ENCODE peak calls at places on chromosomes 13 and 19, in four cellular contexts. K, E, G and Y are unnamed samples.

GRCh38 chr19:35306473-35307246 is 14.7 kb downstream of the MAG start:
- DNase-seq in E (no peak), K (no peak), G (no peak), Y (peak)

GRCh38 chr19:47230122-47230920 is 678 bp downstream of the BBC3 start:
- DNase-seq in K (no peak), E (peak), G (peak), Y (no peak)

GRCh38 chr19:38162094-38162493 is 61.9 kb downstream of the DPF1 start:
- DNase-seq in G (no peak), E (no peak), K (no peak), Y (no peak)

GRCh38 chr19:14686411-14686810 is 3.4 kb upstream of the ZNF333 start:
- DNase-seq in E (peak), K (no peak), G (no peak), Y (peak)

GRCh38 chr19:18775586-18776287 is 15.4 kb downstream of the COMP start:
- DNase-seq in E (peak), K (no peak), G (peak), Y (no peak)

GRCh38 chr19:1832046-1832663 is 16.1 kb downstream of the REXO1 start:
- DNase-seq in G (no peak), K (no peak), E (no peak), Y (no peak)

GRCh38 chr19:11168568-11168967 is 13.0 kb upstream of the SPC24 start:
- DNase-seq in K (no peak), G (peak), E (peak), Y (no peak)

GRCh38 chr13:52027832-52028231 is 3.3 kb downstream of the UTP14C start:
- DNase-seq in G (no peak), E (no peak), K (no peak), Y (no peak)